ENCODE peak calls at places on chromosomes 3 and 15, in nine cellular contexts. V is fibroblast of pulmonary artery, J is upper lobe of right lung, O is A549, A is aorta, P is kidney epithelial cell, R is mammary epithelial cell, H is choroid plexus epithelial cell, E is uterus. L is an unnamed sample.

GRCh38 chr15:29774900-29775299 is 47.4 kb downstream of the TJP1 start:
- DNase-seq in J (no peak), R (peak), E (no peak), V (peak), H (peak), A (no peak), O (peak), P (peak), L (peak)

GRCh38 chr15:98658831-98659699 is 10.7 kb downstream of the IGF1R start:
- DNase-seq in V (peak), H (peak), E (peak), J (no peak), A (no peak), R (peak), P (no peak), O (peak), L (no peak)

GRCh38 chr15:99143230-99143629 is 38.4 kb downstream of the SYNM start:
- DNase-seq in V (no peak), H (no peak), J (no peak), R (no peak), P (no peak), A (no peak), O (no peak), E (no peak), L (no peak)

GRCh38 chr3:66809579-66809958 is 188.5 kb upstream of the KBTBD8 start:
- DNase-seq in O (no peak), J (no peak), H (no peak), P (no peak), A (no peak), E (no peak), V (no peak), R (no peak), L (no peak)

GRCh38 chr3:132561003-132561402 is 36.1 kb upstream of the ACKR4 start:
- DNase-seq in J (no peak), R (no peak), P (no peak), H (no peak), A (no peak), V (no peak), O (no peak), E (no peak), L (no peak)

GRCh38 chr3:133892546-133893231 is 3.0 kb downstream of the RAB6B start:
- DNase-seq in O (no peak), A (peak), V (no peak), R (no peak), P (no peak), H (no peak), E (no peak), J (no peak), L (no peak)

GRCh38 chr3:106945435-106945834 is 431.8 kb upstream of the CCDC54 start:
- DNase-seq in V (peak), R (no peak), P (no peak), O (no peak), J (no peak), H (no peak), E (no peak), A (no peak), L (no peak)

GRCh38 chr15:88912500-88912921 is 668 bp downstream of the MFGE8 start:
- DNase-seq in R (peak), E (no peak), A (no peak), J (no peak), P (no peak), O (no peak), V (peak), H (peak), L (no peak)

GRCh38 chr3:197224034-197224444 is 74.4 kb downstream of the DLG1 start:
- DNase-seq in H (peak), O (peak), V (peak), A (no peak), P (peak), J (no peak), R (peak), E (no peak), L (no peak)

GRCh38 chr3:126618021-126618420 is 36.9 kb downstream of the TXNRD3 start:
- DNase-seq in P (no peak), O (no peak), R (peak), J (no peak), V (peak), E (no peak), H (peak), A (no peak), L (no peak)

GRCh38 chr3:177378168-177378567 is 180.9 kb upstream of the TBL1XR1 start:
- DNase-seq in P (no peak), R (no peak), V (no peak), A (no peak), H (no peak), J (no peak), O (no peak), E (no peak), L (no peak)

GRCh38 chr3:177379045-177379444 is 181.8 kb upstream of the TBL1XR1 start:
- DNase-seq in O (no peak), V (no peak), H (no peak), A (no peak), R (no peak), J (no peak), P (no peak), E (no peak), L (no peak)

GRCh38 chr3:177374323-177374722 is 177.0 kb upstream of the TBL1XR1 start:
- DNase-seq in E (no peak), J (no peak), O (no peak), H (no peak), P (no peak), A (no peak), V (no peak), R (no peak), L (no peak)

GRCh38 chr3:177381070-177381469 is 183.8 kb upstream of the TBL1XR1 start:
- DNase-seq in V (no peak), O (no peak), A (no peak), J (no peak), R (no peak), H (no peak), P (no peak), E (no peak), L (no peak)

GRCh38 chr3:177377166-177377565 is 179.9 kb upstream of the TBL1XR1 start:
- DNase-seq in V (no peak), E (no peak), P (no peak), J (peak), R (peak), A (no peak), O (no peak), H (no peak), L (peak)
- H3K4me3 ChIP-seq in V (no peak), E (no peak), P (no peak), J (no peak), R (no peak), A (no peak), O (no peak), H (no peak), L (no peak)

DNA sequence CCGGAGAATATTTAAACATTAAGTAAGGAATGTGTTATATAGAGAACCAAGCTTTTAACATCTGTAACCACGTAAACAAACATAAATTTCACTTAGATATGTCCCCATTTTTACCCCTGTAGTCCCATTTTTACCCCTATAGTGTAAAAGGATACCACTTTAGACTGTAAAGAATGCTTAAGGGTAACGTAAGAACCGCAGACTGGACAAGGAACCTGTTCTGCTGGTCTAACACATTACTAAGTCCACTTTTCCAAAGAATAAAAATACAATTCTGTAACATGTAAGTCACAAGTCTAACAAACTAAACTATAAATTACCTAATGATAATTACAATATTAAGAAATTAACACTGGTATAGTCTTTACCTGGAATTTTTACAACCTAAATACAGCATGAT is 2.9 kb downstream of the SLC12A6 start:
- DNase-seq in P (no peak), E (no peak), H (no peak), O (no peak), R (no peak), A (no peak), J (no peak), V (no peak), L (no peak)
- H3K4me3 ChIP-seq in P (no peak), E (no peak), H (no peak), O (no peak), R (no peak), A (peak), J (peak), V (peak), L (no peak)

DNA sequence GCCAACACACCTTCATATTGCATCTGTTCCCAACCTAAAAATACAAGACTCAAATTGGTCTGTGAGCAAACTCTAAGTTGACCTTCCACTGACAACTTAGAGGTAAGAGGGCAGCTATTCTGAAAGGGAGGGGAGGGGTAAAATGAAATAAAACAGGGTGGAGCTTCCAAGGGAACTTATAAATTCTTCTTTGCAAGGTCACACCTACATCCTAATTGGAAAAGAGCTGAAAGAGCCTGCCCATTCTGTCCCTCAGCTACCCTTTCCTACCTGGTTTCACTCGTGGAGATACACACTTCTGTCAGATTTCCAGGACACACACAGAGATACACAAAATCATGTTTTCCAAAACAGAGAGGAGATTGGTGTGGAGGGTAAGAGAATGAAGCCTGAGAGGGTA is 1.0 kb downstream of the ILDR1 start:
- DNase-seq in V (no peak), O (no peak), J (no peak), H (no peak), A (no peak), R (no peak), E (no peak), P (no peak), L (no peak)
- H3K4me3 ChIP-seq in V (no peak), O (no peak), J (peak), H (no peak), A (no peak), R (no peak), E (no peak), P (no peak), L (no peak)

DNA sequence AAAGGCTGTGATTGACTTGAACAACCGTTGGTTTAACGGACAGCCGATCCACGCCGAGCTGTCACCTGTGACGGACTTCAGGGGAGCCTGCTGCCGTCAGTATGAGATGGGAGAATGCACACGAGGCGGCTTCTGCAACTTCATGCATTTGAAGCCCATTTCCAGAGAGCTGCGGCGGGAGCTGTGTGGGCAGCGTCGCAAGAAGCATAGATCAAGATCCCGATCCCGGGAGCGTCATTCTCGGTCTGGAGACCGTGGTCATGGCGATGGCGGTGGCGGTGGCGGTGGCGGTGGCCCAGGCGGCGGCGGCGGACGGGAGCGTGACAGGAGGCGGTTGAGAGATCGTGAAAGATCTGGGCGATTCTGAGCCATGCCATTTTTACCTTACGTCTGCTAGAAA is 7.8 kb upstream of the NANOGP8 start:
- DNase-seq in R (no peak), E (no peak), J (no peak), A (no peak), V (no peak), H (no peak), O (no peak), P (no peak), L (no peak)
- H3K4me3 ChIP-seq in R (no peak), E (no peak), J (no peak), A (no peak), V (no peak), H (no peak), O (no peak), P (no peak), L (no peak)

GRCh38 chr3:45611619-45612018 is 17.1 kb downstream of the LIMD1 start:
- DNase-seq in V (no peak), E (no peak), R (peak), A (no peak), P (no peak), H (no peak), J (no peak), O (no peak), L (no peak)

GRCh38 chr3:45610129-45610528 is 15.6 kb downstream of the LIMD1 start:
- DNase-seq in R (no peak), H (no peak), A (no peak), V (no peak), E (no peak), P (no peak), O (no peak), J (no peak), L (no peak)

GRCh38 chr3:45613781-45614180 is 19.2 kb downstream of the LIMD1 start:
- DNase-seq in A (no peak), R (no peak), O (no peak), H (no peak), J (no peak), E (no peak), P (no peak), V (no peak), L (no peak)

GRCh38 chr3:45612138-45612537 is 17.6 kb downstream of the LIMD1 start:
- DNase-seq in O (no peak), H (no peak), J (no peak), V (no peak), P (no peak), E (no peak), R (no peak), A (no peak), L (no peak)

GRCh38 chr3:45612918-45613602 is 18.5 kb downstream of the LIMD1 start:
- DNase-seq in H (no peak), V (peak), J (no peak), R (peak), E (no peak), O (no peak), A (no peak), P (no peak), L (no peak)
- H3K4me3 ChIP-seq in H (no peak), V (no peak), J (no peak), R (no peak), E (no peak), O (no peak), A (no peak), P (no peak), L (no peak)

L was measured in RWPE2.